ENCODE peak calls at places on chromosomes 3 and 15, in five cellular contexts. Z is HFF-Myc, L is cardiac fibroblast, O is hepatocyte, E is ovary. A is an unnamed sample.

GRCh38 chr15:24878153-24878552 is 76.6 kb upstream of the SNRPN start:
- DNase-seq in Z (no peak), L (peak; percentile 33), O (no peak), E (peak; percentile 47), A (no peak)

GRCh38 chr3:33278106-33278672 is 947 bp downstream of the FBXL2 start:
- DNase-seq in Z (no peak), L (peak; percentile 10), O (peak; percentile 38), E (no peak), A (no peak)

GRCh38 chr15:66614456-66615174 is 48.8 kb upstream of the LCTL start:
- DNase-seq in Z (no peak), L (no peak), O (no peak), E (no peak), A (no peak)

GRCh38 chr15:100785181-100786138 is 94.2 kb upstream of the ALDH1A3 start:
- DNase-seq in Z (no peak), L (no peak), O (no peak), E (no peak), A (no peak)

GRCh38 chr15:35771878-35772442 is 226.0 kb upstream of the DPH6 start:
- DNase-seq in Z (no peak), L (no peak), O (no peak), E (no peak), A (no peak)

GRCh38 chr15:68770206-68770605 is 50.5 kb downstream of the ANP32A start:
- DNase-seq in Z (no peak), L (no peak), O (no peak), E (no peak), A (no peak)

GRCh38 chr15:59436774-59437472 is 1.1 kb upstream of the FAM81A start:
- DNase-seq in Z (no peak), L (peak; percentile 12), O (no peak), E (peak; percentile 19), A (no peak)

GRCh38 chr3:36833160-36833814 is 68.9 kb upstream of the DCLK3 start:
- DNase-seq in Z (no peak), L (no peak), O (no peak), E (no peak), A (no peak)

GRCh38 chr15:66714543-66714981 is 12.5 kb downstream of the SMAD6 start:
- DNase-seq in Z (no peak), L (peak; percentile 68), O (peak; percentile 49), E (no peak), A (no peak)

GRCh38 chr3:110542552-110543164 is 529.0 kb upstream of the NECTIN3 start:
- DNase-seq in Z (no peak), L (no peak), O (peak; percentile 13), E (no peak), A (no peak)

GRCh38 chr3:31472479-31473390 is 60.0 kb upstream of the STT3B start:
- DNase-seq in Z (no peak), L (peak; percentile 7), O (no peak), E (no peak), A (no peak)

GRCh38 chr3:36874351-36874874 is 70.4 kb downstream of the TRANK1 start:
- DNase-seq in Z (no peak), L (peak; percentile 9), O (no peak), E (no peak), A (no peak)

GRCh38 chr15:55993804-55994539 is 560 bp upstream of the NEDD4 start:
- DNase-seq in Z (no peak), L (peak; percentile 59), O (no peak), E (no peak), A (no peak)

GRCh38 chr3:52068055-52068704 is 11.8 kb upstream of the DUSP7 start:
- DNase-seq in Z (peak; percentile 88), L (no peak), O (peak; percentile 79), E (no peak), A (no peak)

GRCh38 chr15:81010086-81010485 is 9.4 kb downstream of the TLNRD1 start:
- DNase-seq in Z (no peak), L (no peak), O (no peak), E (no peak), A (no peak)

GRCh38 chr3:77348244-77348855 is 308.5 kb downstream of the ROBO2 start:
- DNase-seq in Z (peak; percentile 7), L (peak; percentile 6), O (peak; percentile 63), E (no peak), A (no peak)

GRCh38 chr3:183331518-183331917 is 78.5 kb downstream of the B3GNT5 start:
- DNase-seq in Z (no peak), L (no peak), O (no peak), E (no peak), A (no peak)

GRCh38 chr3:127829537-127829936 is 7.2 kb upstream of the MGLL start:
- DNase-seq in Z (no peak), L (no peak), O (no peak), E (no peak), A (no peak)

GRCh38 chr3:43369404-43370345 is 83.3 kb downstream of the SNRK start:
- DNase-seq in Z (no peak), L (no peak), O (no peak), E (no peak), A (no peak)

GRCh38 chr3:150393745-150394144 is 14.4 kb upstream of the TSC22D2 start:
- DNase-seq in Z (no peak), L (no peak), O (no peak), E (no peak), A (no peak)

GRCh38 chr15:48332642-48333034 is 1.4 kb downstream of the DUT start:
- DNase-seq in Z (no peak), L (no peak), O (no peak), E (no peak), A (no peak)

GRCh38 chr3:177770821-177771220 is 573.5 kb upstream of the TBL1XR1 start:
- DNase-seq in Z (no peak), L (peak; percentile 54), O (no peak), E (no peak), A (peak; percentile 43)

GRCh38 chr3:88262527-88262926 is 112.8 kb downstream of the C3orf38 start:
- DNase-seq in Z (no peak), L (no peak), O (no peak), E (no peak), A (no peak)

GRCh38 chr15:75208501-75209288 is 7.0 kb downstream of the C15orf39 start:
- DNase-seq in Z (no peak), L (no peak), O (no peak), E (peak; percentile 54), A (no peak)

GRCh38 chr15:71079208-71080044 is 35.8 kb upstream of the THSD4 start:
- DNase-seq in Z (no peak), L (peak; percentile 91), O (peak; percentile 38), E (no peak), A (peak; percentile 70)

GRCh38 chr3:156826896-156827882 is 1.0 kb downstream of the LEKR1 start:
- DNase-seq in Z (no peak), L (no peak), O (no peak), E (no peak), A (no peak)

GRCh38 chr3:143839980-143840379 is 8.3 kb downstream of the SLC9A9 start:
- DNase-seq in Z (no peak), L (no peak), O (no peak), E (no peak), A (no peak)

GRCh38 chr15:69979269-69979668 is 118.4 kb downstream of the TLE3 start:
- DNase-seq in Z (no peak), L (no peak), O (no peak), E (no peak), A (no peak)

GRCh38 chr15:45550436-45550835 is 27.9 kb upstream of the SLC30A4 start:
- DNase-seq in Z (no peak), L (no peak), O (no peak), E (no peak), A (no peak)

GRCh38 chr15:95620934-95621579 is 709.4 kb upstream of the NR2F2 start:
- DNase-seq in Z (no peak), L (peak; percentile 73), O (no peak), E (no peak), A (peak; percentile 8)

GRCh38 chr3:159865042-159865579 is 123.5 kb upstream of the IL12A start:
- DNase-seq in Z (peak; percentile 87), L (no peak), O (no peak), E (no peak), A (no peak)

GRCh38 chr3:174202561-174202960 is 656.6 kb upstream of the NAALADL2 start:
- DNase-seq in Z (no peak), L (no peak), O (no peak), E (no peak), A (no peak)
- TF ChIP-seq CTCF in Z (no peak), L (no peak), O (no peak), E (no peak), A (no peak)

GRCh38 chr3:49802719-49803463 is at the start of gene INKA1:
- DNase-seq in Z (peak; percentile 42), L (peak; percentile 89), O (peak; percentile 95), E (peak; percentile 91), A (peak; percentile 62)
- TF ChIP-seq CTCF in Z (peak; percentile 88), L (peak; percentile 92), O (peak; percentile 92), E (peak; percentile 87), A (peak; percentile 85)

GRCh38 chr3:47848599-47849117 is 45.7 kb downstream of the DHX30 start:
- DNase-seq in Z (no peak), L (no peak), O (no peak), E (no peak), A (no peak)

GRCh38 chr3:47851888-47852603 is 49.1 kb downstream of the DHX30 start:
- DNase-seq in Z (no peak), L (no peak), O (no peak), E (no peak), A (no peak)

GRCh38 chr3:47850803-47851417 is 48.0 kb downstream of the DHX30 start:
- DNase-seq in Z (no peak), L (no peak), O (no peak), E (no peak), A (no peak)

GRCh38 chr3:47849186-47850061 is 46.5 kb downstream of the DHX30 start:
- DNase-seq in Z (no peak), L (no peak), O (no peak), E (peak; percentile 37), A (no peak)

DNA sequence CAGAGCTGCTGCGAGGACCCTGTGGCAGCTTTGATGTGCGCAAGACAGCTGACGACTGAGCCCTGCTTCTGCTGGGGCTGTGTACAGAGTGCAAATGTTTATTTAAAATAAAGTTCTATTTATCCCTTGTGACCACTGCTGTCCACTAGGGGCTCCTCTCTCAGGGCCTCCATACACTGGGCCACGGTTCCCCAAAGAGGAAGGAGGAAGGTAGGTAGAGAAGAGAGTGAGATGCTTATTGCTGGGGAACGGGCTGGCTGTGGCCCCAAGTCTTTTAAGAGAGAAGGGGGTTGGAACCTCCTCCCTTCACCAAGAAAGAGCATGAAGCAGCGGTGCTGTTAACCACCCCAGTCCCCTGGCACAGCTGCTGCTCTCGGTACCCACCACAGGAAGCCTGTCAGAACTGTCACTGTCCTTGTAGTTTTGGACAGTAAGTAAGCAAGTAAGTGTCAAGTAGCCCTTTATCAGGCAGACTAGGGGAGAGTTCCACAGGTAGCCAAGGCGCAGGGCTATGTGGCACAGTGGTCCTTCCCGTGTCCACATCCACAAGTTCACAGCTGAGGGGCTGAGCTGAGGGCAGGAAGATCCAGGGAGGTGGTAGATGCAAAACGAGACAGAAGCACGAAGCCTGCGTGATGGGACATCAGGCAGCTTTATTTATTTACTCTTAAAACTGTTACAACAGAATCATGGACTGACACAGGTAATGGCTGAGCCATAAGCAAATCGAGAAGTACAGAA is 47.3 kb downstream of the DHX30 start:
- DNase-seq in Z (no peak), L (peak; percentile 44), O (peak; percentile 48), E (no peak), A (no peak)
- TF ChIP-seq CTCF in Z (peak; percentile 58), L (peak; percentile 56), O (peak; percentile 39), E (no peak), A (peak; percentile 57)

GRCh38 chr3:15527031-15527459 is 5.5 kb upstream of the COLQ start:
- DNase-seq in Z (no peak), L (peak; percentile 53), O (peak; percentile 35), E (peak; percentile 38), A (no peak)
- TF ChIP-seq CTCF in Z (peak; percentile 36), L (peak; percentile 29), O (peak; percentile 25), E (no peak), A (peak; percentile 14)

GRCh38 chr3:18758047-18758704 is 333.0 kb upstream of the SATB1 start:
- DNase-seq in Z (no peak), L (peak; percentile 59), O (peak; percentile 85), E (no peak), A (no peak)
- TF ChIP-seq CTCF in Z (peak; percentile 13), L (peak; percentile 24), O (peak; percentile 62), E (no peak), A (no peak)

A was measured in AG09319.